ENCODE peak calls at places on chromosomes 7 and 10, in seven cellular contexts. F is right lobe of liver, Q is A549, A is psoas muscle, H is fibroblast of lung, B is astrocyte, L is RWPE2. I is an unnamed sample. For H3K4me1, the result is how much of the 10 kb centered on the place peaks cover.

GRCh38 chr10:13993169-13993568 is 337.6 kb downstream of the FRMD4A start:
- DNase-seq in F (no peak), Q (no peak), A (peak), H (peak), B (peak), L (no peak), I (no peak)

GRCh38 chr7:3095046-3095445 is 51.4 kb upstream of the CARD11 start:
- DNase-seq in F (no peak), Q (no peak), A (no peak), H (no peak), B (no peak), L (no peak), I (peak)

GRCh38 chr7:47188653-47189315 is 393.1 kb downstream of the TNS3 start:
- DNase-seq in F (no peak), Q (no peak), A (no peak), H (no peak), B (no peak), L (no peak), I (no peak)

GRCh38 chr7:2452074-2452507 is 24.1 kb downstream of the GRIFIN start:
- DNase-seq in F (no peak), Q (no peak), A (no peak), H (no peak), B (no peak), L (no peak), I (no peak)

GRCh38 chr7:74039337-74039736 is 11.4 kb downstream of the ELN start:
- DNase-seq in F (no peak), Q (no peak), A (peak), H (no peak), B (no peak), L (no peak), I (no peak)

GRCh38 chr10:83555264-83555663 is 584.0 kb upstream of the GHITM start:
- DNase-seq in F (no peak), Q (no peak), A (no peak), H (peak), B (peak), L (no peak), I (no peak)

GRCh38 chr7:42002654-42003053 is 234.4 kb downstream of the GLI3 start:
- DNase-seq in F (no peak), Q (no peak), A (no peak), H (peak), B (no peak), L (no peak), I (no peak)

GRCh38 chr10:82969405-82969804 is 1094.4 kb downstream of the NRG3 start:
- DNase-seq in F (no peak), Q (no peak), A (no peak), H (peak), B (no peak), L (no peak), I (no peak)

GRCh38 chr7:110841840-110842579 is 248.9 kb upstream of the LRRN3 start:
- DNase-seq in F (no peak), Q (no peak), A (no peak), H (no peak), B (no peak), L (no peak), I (no peak)

GRCh38 chr10:132504501-132505272 is 32.9 kb upstream of the INPP5A start:
- DNase-seq in F (peak), Q (no peak), A (no peak), H (no peak), B (no peak), L (no peak), I (no peak)

GRCh38 chr7:141702047-141702567 is at the start of gene DENND11:
- DNase-seq in F (peak), Q (peak), A (peak), H (peak), B (no peak), L (no peak), I (peak)

GRCh38 chr7:7851381-7851780 is 117.2 kb upstream of the GLCCI1 start:
- DNase-seq in F (no peak), Q (no peak), A (no peak), H (peak), B (peak), L (no peak), I (no peak)

GRCh38 chr7:4642468-4643203 is 39.5 kb upstream of the FOXK1 start:
- DNase-seq in F (no peak), Q (no peak), A (no peak), H (no peak), B (no peak), L (no peak), I (no peak)

GRCh38 chr10:28939352-28940157 is 262.2 kb downstream of the BAMBI start:
- DNase-seq in F (peak), Q (peak), A (peak), H (peak), B (peak), L (no peak), I (no peak)

GRCh38 chr7:84248267-84248666 is 53.7 kb upstream of the SEMA3A start:
- DNase-seq in F (no peak), Q (no peak), A (no peak), H (peak), B (peak), L (no peak), I (no peak)

GRCh38 chr7:6238309-6238925 is 34.0 kb downstream of the CYTH3 start:
- DNase-seq in F (no peak), Q (no peak), A (no peak), H (no peak), B (no peak), L (no peak), I (no peak)

GRCh38 chr7:147245274-147245673 is 1128.7 kb downstream of the CNTNAP2 start:
- DNase-seq in F (peak), Q (peak), A (no peak), H (no peak), B (no peak), L (no peak), I (no peak)

GRCh38 chr10:83809001-83809400 is 330.3 kb upstream of the GHITM start:
- DNase-seq in F (no peak), Q (no peak), A (no peak), H (no peak), B (no peak), L (no peak), I (no peak)

GRCh38 chr7:81030472-81030871 is 111.6 kb upstream of the SEMA3C start:
- DNase-seq in F (no peak), Q (no peak), A (no peak), H (no peak), B (no peak), L (no peak), I (no peak)

GRCh38 chr7:81183326-81183725 is 264.5 kb upstream of the SEMA3C start:
- DNase-seq in F (no peak), Q (no peak), A (no peak), H (no peak), B (no peak), L (no peak), I (no peak)

DNA sequence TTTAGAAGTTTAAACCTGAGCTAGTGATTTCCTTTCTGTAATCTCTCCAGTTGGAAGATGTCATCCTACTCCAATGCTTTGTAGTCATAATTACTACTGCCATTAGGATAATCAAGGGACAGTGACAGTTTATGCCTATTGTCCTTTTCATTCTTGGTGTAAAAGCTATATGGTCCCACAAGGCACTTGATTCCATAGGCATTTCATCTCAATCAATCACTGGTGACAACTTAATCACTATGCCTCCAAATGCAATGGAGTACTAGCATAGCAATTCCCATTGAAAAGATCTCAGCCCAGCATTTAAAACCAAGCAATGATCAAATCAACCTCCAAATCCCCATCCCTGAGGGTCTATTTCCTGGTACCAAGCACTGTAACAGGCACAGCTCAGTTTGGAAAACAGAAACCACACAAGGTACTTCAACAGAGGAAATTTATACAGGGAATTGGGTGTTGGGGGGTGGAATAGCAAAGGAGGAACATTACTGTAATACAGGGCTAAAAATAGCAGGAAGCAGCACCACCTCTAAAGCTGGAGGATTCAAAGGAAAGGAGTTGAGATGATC is 51.0 kb downstream of the FHIP2A start:
- DNase-seq in F (no peak), Q (no peak), A (no peak), H (no peak), B (no peak), L (no peak), I (no peak)
- H3K4me3 ChIP-seq in F (no peak), Q (no peak), A (no peak), H (no peak), B (no peak), L (no peak), I (no peak)

GRCh38 chr10:11253397-11254002 is 235.8 kb downstream of the CELF2 start:
- DNase-seq in F (no peak), Q (no peak), A (no peak), H (no peak), B (no peak), L (no peak), I (no peak)

GRCh38 chr10:11256896-11257295 is 239.2 kb downstream of the CELF2 start:
- DNase-seq in F (no peak), Q (no peak), A (no peak), H (no peak), B (no peak), L (no peak), I (no peak)

GRCh38 chr10:11260136-11260535 is 242.5 kb downstream of the CELF2 start:
- DNase-seq in F (peak), Q (no peak), A (no peak), H (no peak), B (no peak), L (no peak), I (no peak)

GRCh38 chr10:11255156-11255555 is 237.5 kb downstream of the CELF2 start:
- DNase-seq in F (no peak), Q (no peak), A (no peak), H (no peak), B (no peak), L (no peak), I (no peak)

GRCh38 chr10:11255796-11256444 is 238.2 kb downstream of the CELF2 start:
- DNase-seq in F (no peak), Q (no peak), A (peak), H (no peak), B (no peak), L (no peak), I (no peak)
- H3K4me1 ChIP-seq in F (under half), Q (under half), A (under half), H (under half), B (under half), L (under half), I (under half)

GRCh38 chr10:104334965-104335650 is 3.2 kb downstream of the ITPRIP start:
- DNase-seq in F (peak), Q (no peak), A (no peak), H (no peak), B (no peak), L (no peak), I (no peak)
- H3K4me3 ChIP-seq in F (no peak), Q (no peak), A (no peak), H (no peak), B (peak), L (no peak), I (no peak)

GRCh38 chr7:55573526-55573925 is 1.2 kb upstream of the VOPP1 start:
- DNase-seq in F (no peak), Q (no peak), A (no peak), H (peak), B (peak), L (no peak), I (no peak)
- H3K4me1 ChIP-seq in F (under half), Q (under half), A (under half), H (under half), B (under half), L (under half), I (under half)

DNA sequence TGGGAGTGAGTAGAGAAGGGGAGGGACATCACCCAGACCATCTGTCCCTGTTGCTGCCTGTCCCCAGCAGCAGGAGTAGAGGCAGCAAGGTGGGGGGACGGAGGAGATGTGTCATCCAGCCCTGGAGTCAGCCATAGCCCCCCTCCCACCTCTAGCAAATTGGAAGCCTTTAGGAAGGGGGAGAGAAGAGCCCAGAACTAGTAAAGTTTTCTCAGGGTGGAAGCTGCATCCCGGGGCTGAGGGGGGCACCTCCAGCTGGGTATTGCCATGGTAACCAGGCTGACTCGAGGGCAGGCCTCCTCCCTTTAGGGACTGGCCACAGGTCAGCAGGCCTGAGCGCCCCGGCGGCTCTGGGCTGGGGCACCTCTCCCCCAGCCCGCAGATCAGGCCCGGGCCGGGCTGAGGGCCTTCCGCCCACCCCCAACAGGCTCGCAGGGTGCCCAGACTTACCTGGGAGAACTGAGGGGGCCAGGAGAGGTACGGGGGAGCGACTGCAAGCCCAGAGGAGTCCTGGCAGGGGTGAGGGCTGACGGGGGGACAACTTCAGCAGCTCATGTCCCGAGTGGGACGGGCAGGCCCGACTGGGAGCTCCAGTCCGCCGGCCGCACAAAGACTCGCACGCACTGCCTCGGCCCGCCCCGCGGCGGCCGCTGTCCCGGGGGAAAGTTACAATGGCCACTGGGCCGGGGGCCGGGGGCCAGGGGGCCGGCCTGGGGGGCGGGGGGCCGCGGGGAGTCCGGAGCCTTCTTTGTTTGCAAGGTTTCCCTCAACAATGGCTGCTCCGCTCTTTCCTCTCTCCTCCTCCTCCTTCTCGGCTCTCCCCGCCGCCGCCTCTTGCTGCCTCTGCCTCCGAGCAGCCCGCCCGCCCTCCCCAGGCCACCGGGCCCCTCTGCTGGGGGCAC is 6.0 kb downstream of the LDB1 start:
- DNase-seq in F (peak), Q (no peak), A (peak), H (peak), B (no peak), L (no peak), I (no peak)
- H3K4me3 ChIP-seq in F (peak), Q (peak), A (peak), H (peak), B (peak), L (peak), I (peak)